ENCODE peak calls at places on chromosomes 2 and 18, in ten cellular contexts. S is neural crest cell; X is skeletal muscle cell; H is effector CD4-positive, alpha-beta T cell; L is tibial nerve; O is dermis microvascular lymphatic vessel endothelial cell; F is stimulated activated naive CD4-positive, alpha-beta T cell; R is activated CD8-positive, alpha-beta memory T cell treated with anti-CD3 and anti-CD28 coated beads for 48 hours; M is natural killer cell; Z is NCI-H510A treated with DMSO at 0.1 percent for 48 hours. G is an unnamed sample.
A peak's percentile ranks its signal among the peaks of the same experiment; 100 is the strongest.

GRCh38 chr2:120710256-120710655 is 25.4 kb upstream of the GLI2 start:
- DNase-seq in Z (no peak), X (peak; percentile 64), R (no peak), F (no peak), M (no peak), S (no peak), H (no peak), L (no peak), O (no peak), G (no peak)

GRCh38 chr2:160367887-160368286 is 125.7 kb downstream of the RBMS1 start:
- DNase-seq in R (no peak), H (no peak), L (no peak), M (no peak), Z (no peak), X (peak; percentile 98), S (no peak), O (no peak), F (no peak), G (no peak)

GRCh38 chr2:220373878-220374277 is 746.4 kb downstream of the SLC4A3 start:
- DNase-seq in O (no peak), R (no peak), S (no peak), M (no peak), Z (peak; percentile 18), L (no peak), H (no peak), F (no peak), X (peak; percentile 14), G (no peak)

GRCh38 chr2:124884315-124884714 is 859.2 kb downstream of the CNTNAP5 start:
- DNase-seq in F (no peak), R (no peak), S (no peak), Z (no peak), M (no peak), H (no peak), L (no peak), X (no peak), O (no peak), G (no peak)

GRCh38 chr2:186589733-186590537 is at the start of gene ITGAV:
- DNase-seq in M (peak; percentile 65), X (peak; percentile 78), F (peak; percentile 74), H (peak; percentile 65), O (peak; percentile 96), Z (peak; percentile 91), L (peak; percentile 87), S (peak; percentile 84), R (peak; percentile 66), G (peak; percentile 47)

GRCh38 chr2:137847443-137847842 is 116.8 kb upstream of the HNMT start:
- DNase-seq in L (no peak), R (no peak), H (no peak), X (no peak), Z (no peak), M (no peak), S (no peak), O (no peak), F (no peak), G (no peak)

GRCh38 chr2:74421248-74421870 is at the start of the genes C2orf81 and WDR54:
- DNase-seq in M (peak; percentile 95), S (peak; percentile 88), F (peak; percentile 86), Z (peak; percentile 97), X (peak; percentile 55), R (peak; percentile 88), O (peak; percentile 82), H (peak; percentile 90), L (peak; percentile 67), G (peak; percentile 89)

GRCh38 chr18:66193938-66194337 is 410.0 kb downstream of the CDH19 start:
- DNase-seq in F (no peak), H (no peak), X (no peak), L (no peak), O (no peak), R (no peak), M (no peak), Z (peak; percentile 10), S (no peak), G (no peak)

GRCh38 chr2:84832772-84833461 is 48.0 kb downstream of the TRABD2A start:
- DNase-seq in Z (no peak), R (no peak), M (no peak), F (no peak), L (no peak), H (no peak), S (no peak), X (no peak), O (no peak), G (no peak)

GRCh38 chr2:237361194-237361986 is 52.6 kb downstream of the COL6A3 start:
- DNase-seq in L (no peak), Z (no peak), R (no peak), H (no peak), F (no peak), X (no peak), M (no peak), S (no peak), O (no peak), G (no peak)

GRCh38 chr2:241009601-241010530 is 11.4 kb downstream of the SNED1 start:
- DNase-seq in R (no peak), Z (no peak), H (no peak), M (peak; percentile 14), X (peak; percentile 36), S (no peak), O (peak; percentile 66), L (peak; percentile 18), F (peak; percentile 31), G (no peak)

GRCh38 chr2:8551622-8552074 is 130.2 kb upstream of the ID2 start:
- DNase-seq in R (no peak), L (no peak), M (no peak), F (no peak), H (no peak), S (no peak), O (no peak), Z (no peak), X (no peak), G (no peak)

GRCh38 chr18:25019086-25019860 is 332.7 kb downstream of the ZNF521 start:
- DNase-seq in M (no peak), Z (no peak), R (no peak), S (no peak), O (no peak), X (no peak), L (no peak), H (no peak), F (no peak), G (no peak)

GRCh38 chr18:5298156-5298852 is 2.8 kb upstream of the ZBTB14 start:
- DNase-seq in X (no peak), F (no peak), H (no peak), Z (peak; percentile 95), S (peak; percentile 4), O (no peak), L (peak; percentile 28), R (no peak), M (no peak), G (no peak)

GRCh38 chr18:39414009-39414700 is 1848.6 kb upstream of the CELF4 start:
- DNase-seq in M (no peak), L (no peak), X (peak; percentile 41), O (peak; percentile 81), Z (no peak), S (no peak), R (no peak), H (no peak), F (no peak), G (no peak)

GRCh38 chr18:25563346-25563745 is 211.4 kb upstream of the ZNF521 start:
- DNase-seq in L (no peak), H (no peak), X (no peak), S (no peak), Z (no peak), F (no peak), R (no peak), M (no peak), O (no peak), G (no peak)

GRCh38 chr2:179771791-179772190 is 89.6 kb downstream of the ZNF385B start:
- DNase-seq in S (no peak), M (no peak), H (no peak), O (no peak), Z (no peak), F (no peak), X (no peak), L (no peak), R (no peak), G (no peak)

GRCh38 chr2:29528891-29529520 is 392.4 kb downstream of the ALK start:
- DNase-seq in X (peak; percentile 69), S (no peak), H (no peak), M (no peak), O (no peak), Z (peak; percentile 2), F (no peak), R (no peak), L (no peak), G (no peak)

GRCh38 chr18:43855376-43855775 is 578.1 kb upstream of the SYT4 start:
- DNase-seq in O (no peak), Z (no peak), H (no peak), S (no peak), F (no peak), R (no peak), M (no peak), X (no peak), L (no peak), G (no peak)

GRCh38 chr2:176177580-176178270 is 10.7 kb upstream of the HOXD1 start:
- DNase-seq in S (no peak), F (no peak), L (no peak), X (no peak), M (no peak), Z (no peak), O (peak; percentile 69), H (no peak), R (no peak), G (no peak)

GRCh38 chr18:36594621-36595020 is 234.2 kb downstream of the TPGS2 start:
- DNase-seq in Z (no peak), F (no peak), X (no peak), S (no peak), L (no peak), H (no peak), O (no peak), R (no peak), M (no peak), G (no peak)

G was measured in NCI-H1930.